ENCODE peak calls at places on chromosomes 2 and 18, in four cellular contexts. N, S, C and G are unnamed samples.

GRCh38 chr2:43038034-43038719 is 188.2 kb downstream of the ZFP36L2 start:
- DNase-seq in N (no peak), S (peak), C (no peak), G (no peak)

GRCh38 chr18:11872479-11873136 is 21.4 kb downstream of the CHMP1B start:
- DNase-seq in N (no peak), S (peak), C (no peak), G (no peak)

GRCh38 chr2:30936924-30937323 is 129.7 kb upstream of the CAPN13 start:
- DNase-seq in N (no peak), S (no peak), C (no peak), G (no peak)

GRCh38 chr2:14909795-14910194 is 277.3 kb downstream of the LRATD1 start:
- DNase-seq in N (no peak), S (no peak), C (no peak), G (no peak)

GRCh38 chr2:240163844-240164574 is 23.6 kb upstream of the OTOS start:
- DNase-seq in N (no peak), S (no peak), C (no peak), G (no peak)

GRCh38 chr18:34003687-34004086 is 221.0 kb downstream of the NOL4 start:
- DNase-seq in N (peak), S (no peak), C (no peak), G (no peak)

GRCh38 chr2:20576598-20577115 is 74.2 kb downstream of the HS1BP3 start:
- DNase-seq in N (no peak), S (no peak), C (peak), G (no peak)

GRCh38 chr2:196330645-196331044 is 159.3 kb upstream of the STK17B start:
- DNase-seq in N (no peak), S (no peak), C (no peak), G (no peak)

GRCh38 chr2:101738649-101739048 is 41.1 kb downstream of the MAP4K4 start:
- DNase-seq in N (no peak), S (no peak), C (no peak), G (no peak)

GRCh38 chr2:223196331-223196730 is 144.3 kb downstream of the KCNE4 start:
- DNase-seq in N (no peak), S (no peak), C (no peak), G (no peak)

GRCh38 chr2:113762377-113763118 is 6.1 kb upstream of the SLC35F5 start:
- DNase-seq in N (no peak), S (no peak), C (no peak), G (no peak)

GRCh38 chr18:49597556-49597955 is 35.7 kb downstream of the LIPG start:
- DNase-seq in N (no peak), S (no peak), C (no peak), G (no peak)

GRCh38 chr2:63073994-63074393 is 23.4 kb downstream of the OTX1 start:
- DNase-seq in N (no peak), S (no peak), C (no peak), G (no peak)

GRCh38 chr2:120937736-120938131 is 202.1 kb downstream of the GLI2 start:
- DNase-seq in N (no peak), S (no peak), C (no peak), G (no peak)

GRCh38 chr2:30807249-30807648 is at the start of gene CAPN13:
- DNase-seq in N (peak), S (no peak), C (no peak), G (peak)

GRCh38 chr2:28413152-28413895 is 20.7 kb downstream of the FOSL2 start:
- DNase-seq in N (no peak), S (no peak), C (no peak), G (no peak)

GRCh38 chr2:237500681-237501424 is 13.8 kb downstream of the MLPH start:
- DNase-seq in N (peak), S (no peak), C (no peak), G (peak)

GRCh38 chr2:72367530-72368225 is 220.0 kb upstream of the CYP26B1 start:
- DNase-seq in N (no peak), S (peak), C (no peak), G (no peak)

GRCh38 chr2:196225213-196225612 is 53.8 kb upstream of the STK17B start:
- DNase-seq in N (no peak), S (no peak), C (no peak), G (no peak)

GRCh38 chr18:25225152-25225551 is 126.8 kb downstream of the ZNF521 start:
- DNase-seq in N (no peak), S (no peak), C (no peak), G (no peak)

GRCh38 chr2:59567115-59567514 is 986.3 kb downstream of the BCL11A start:
- DNase-seq in N (no peak), S (no peak), C (no peak), G (no peak)

GRCh38 chr2:189076572-189076971 is 102.4 kb downstream of the COL3A1 start:
- DNase-seq in N (no peak), S (no peak), C (no peak), G (no peak)

GRCh38 chr2:3189076-3189591 is 188.5 kb downstream of the EIPR1 start:
- DNase-seq in N (no peak), S (no peak), C (no peak), G (no peak)

DNA sequence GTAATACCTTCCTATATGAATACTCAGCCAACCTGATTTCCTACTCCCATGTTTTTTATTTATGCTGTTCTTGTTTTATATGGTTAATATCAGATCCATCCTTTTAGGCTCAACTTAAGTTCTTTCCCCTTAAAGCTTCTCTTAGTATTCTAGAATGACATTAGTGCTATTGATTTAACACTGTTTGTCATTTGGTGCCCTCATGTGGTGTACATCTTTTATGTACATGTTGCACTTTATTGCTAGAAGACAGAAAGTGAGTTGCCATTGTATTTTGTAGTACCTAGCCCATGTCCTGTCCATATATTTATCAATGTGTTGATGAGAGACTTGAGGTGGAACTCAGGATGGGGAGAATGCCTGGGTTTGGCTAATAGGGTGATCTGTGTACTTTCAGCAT is 2.5 kb downstream of the HTRA2 start:
- DNase-seq in N (no peak), S (peak), C (no peak), G (no peak)
- TF ChIP-seq SUZ12 in N (no peak), S (no peak), C (no peak), G (no peak)

GRCh38 chr2:88751770-88752169 is 60.3 kb downstream of the RPIA start:
- DNase-seq in N (no peak), S (no peak), C (no peak), G (no peak)
- TF ChIP-seq YY1 in N (no peak), S (no peak), C (no peak), G (no peak)

GRCh38 chr2:119264781-119265692 is 41.4 kb downstream of the STEAP3 start:
- DNase-seq in N (no peak), S (peak), C (peak), G (peak)
- TF ChIP-seq SUZ12 in N (no peak), S (no peak), C (no peak), G (no peak)

DNA sequence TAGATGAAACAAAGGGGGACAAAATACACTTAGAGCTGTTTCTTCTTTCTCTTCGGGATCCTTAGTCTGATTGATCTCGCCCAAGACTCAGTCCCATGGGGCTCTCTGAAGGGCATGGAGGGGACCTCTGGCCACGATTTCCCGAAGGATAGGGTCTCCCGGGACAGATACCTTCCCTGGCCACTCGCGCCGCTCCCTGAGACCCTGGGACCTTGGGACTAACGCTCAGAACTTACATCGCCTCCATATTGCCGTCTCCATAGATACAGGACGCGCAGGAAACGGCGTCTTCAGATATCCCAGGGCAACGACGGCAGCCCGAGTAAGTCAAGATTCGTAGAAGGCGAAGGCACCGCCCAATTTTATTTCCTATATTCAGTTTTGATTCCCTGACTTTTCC is at the start of gene CFAP65:
- DNase-seq in N (no peak), S (no peak), C (no peak), G (no peak)
- TF ChIP-seq YY1 in N (peak), S (no peak), C (peak), G (no peak)

GRCh38 chr2:41510108-41510507 is 537.7 kb upstream of the PKDCC start:
- DNase-seq in N (no peak), S (no peak), C (no peak), G (no peak)
- TF ChIP-seq SUZ12 in N (no peak), S (no peak), C (no peak), G (no peak)